ENCODE peak calls at places on chromosome 19, in four cellular contexts. T is mesendoderm; P is SK-N-SH; G is CD8-positive, alpha-beta T cell. J is an unnamed sample.

GRCh38 chr19:57648336-57649003 is 15.5 kb downstream of the ZNF211 start:
- DNase-seq in T (no peak), P (peak; percentile 23), G (no peak), J (no peak)

GRCh38 chr19:30066781-30067759 is 125.0 kb downstream of the URI1 start:
- DNase-seq in T (no peak), P (peak; percentile 18), G (no peak), J (no peak)

GRCh38 chr19:43441736-43442135 is 23.7 kb downstream of the LYPD3 start:
- DNase-seq in T (no peak), P (no peak), G (no peak), J (no peak)

GRCh38 chr19:55913643-55914268 is 18.4 kb downstream of the NLRP13 start:
- DNase-seq in T (no peak), P (peak; percentile 23), G (no peak), J (no peak)

GRCh38 chr19:40213882-40214570 is 4.2 kb downstream of the TTC9B start:
- DNase-seq in T (no peak), P (no peak), G (no peak), J (no peak)

GRCh38 chr19:17475541-17476115 is 5.3 kb downstream of the SLC27A1 start:
- DNase-seq in T (no peak), P (no peak), G (no peak), J (no peak)

GRCh38 chr19:54030895-54031586 is 32.7 kb downstream of the VSTM1 start:
- DNase-seq in T (peak; percentile 47), P (no peak), G (no peak), J (no peak)

GRCh38 chr19:31666126-31666525 is 316.9 kb upstream of the TSHZ3 start:
- DNase-seq in T (peak; percentile 67), P (no peak), G (no peak), J (no peak)

GRCh38 chr19:1622007-1622406 is 16.7 kb upstream of the UQCR11 start:
- DNase-seq in T (no peak), P (no peak), G (no peak), J (no peak)

GRCh38 chr19:42762782-42763181 is 2.7 kb downstream of the PSG8 start:
- DNase-seq in T (no peak), P (no peak), G (no peak), J (no peak)

GRCh38 chr19:19280561-19280960 is 7.5 kb upstream of the TM6SF2 start:
- DNase-seq in T (no peak), P (no peak), G (no peak), J (no peak)

GRCh38 chr19:16078759-16079707 is 2.7 kb downstream of the TPM4 start:
- DNase-seq in T (peak; percentile 76), P (peak; percentile 68), G (peak; percentile 54), J (peak; percentile 36)

GRCh38 chr19:6064703-6065073 is 45.6 kb downstream of the RFX2 start:
- DNase-seq in T (no peak), P (no peak), G (no peak), J (no peak)

GRCh38 chr19:6067975-6068374 is 42.3 kb downstream of the RFX2 start:
- DNase-seq in T (no peak), P (no peak), G (no peak), J (no peak)

GRCh38 chr19:6064016-6064702 is 46.1 kb downstream of the RFX2 start:
- DNase-seq in T (peak; percentile 83), P (no peak), G (no peak), J (no peak)

GRCh38 chr19:6066661-6067646 is 43.3 kb downstream of the RFX2 start:
- DNase-seq in T (peak; percentile 98), P (peak; percentile 90), G (no peak), J (peak; percentile 98)

GRCh38 chr19:6065685-6066365 is 44.5 kb downstream of the RFX2 start:
- DNase-seq in T (peak; percentile 91), P (no peak), G (peak; percentile 39), J (no peak)
- H3K4me1 ChIP-seq in T (peaks cover 3% of the 10 kb centered on the region), P (peaks cover 43% of the 10 kb centered on the region), G (peaks cover 28% of the 10 kb centered on the region), J (peaks cover 14% of the 10 kb centered on the region)

GRCh38 chr19:49398931-49399330 is 10.9 kb downstream of the KASH5 start:
- DNase-seq in T (no peak), P (no peak), G (no peak), J (no peak)
- H3K4me1 ChIP-seq in T (peaks cover 4% of the 10 kb centered on the region), P (no peaks in the 10 kb centered on the region), G (peaks cover 16% of the 10 kb centered on the region), J (peaks cover 43% of the 10 kb centered on the region)

GRCh38 chr19:49391581-49392399 is 3.7 kb downstream of the KASH5 start:
- DNase-seq in T (peak; percentile 90), P (peak; percentile 88), G (peak; percentile 72), J (peak; percentile 92)

GRCh38 chr19:49393871-49394270 is 5.8 kb downstream of the KASH5 start:
- DNase-seq in T (no peak), P (no peak), G (no peak), J (no peak)

GRCh38 chr19:49390131-49390977 is 2.3 kb downstream of the KASH5 start:
- DNase-seq in T (no peak), P (no peak), G (no peak), J (no peak)

GRCh38 chr19:49389406-49389805 is 1.4 kb downstream of the KASH5 start:
- DNase-seq in T (no peak), P (no peak), G (no peak), J (no peak)

GRCh38 chr19:49390978-49391304 is 2.9 kb downstream of the KASH5 start:
- DNase-seq in T (no peak), P (no peak), G (no peak), J (no peak)
- H3K4me1 ChIP-seq in T (no peaks in the 10 kb centered on the region), P (no peaks in the 10 kb centered on the region), G (peaks cover 16% of the 10 kb centered on the region), J (peaks cover 16% of the 10 kb centered on the region)

DNA sequence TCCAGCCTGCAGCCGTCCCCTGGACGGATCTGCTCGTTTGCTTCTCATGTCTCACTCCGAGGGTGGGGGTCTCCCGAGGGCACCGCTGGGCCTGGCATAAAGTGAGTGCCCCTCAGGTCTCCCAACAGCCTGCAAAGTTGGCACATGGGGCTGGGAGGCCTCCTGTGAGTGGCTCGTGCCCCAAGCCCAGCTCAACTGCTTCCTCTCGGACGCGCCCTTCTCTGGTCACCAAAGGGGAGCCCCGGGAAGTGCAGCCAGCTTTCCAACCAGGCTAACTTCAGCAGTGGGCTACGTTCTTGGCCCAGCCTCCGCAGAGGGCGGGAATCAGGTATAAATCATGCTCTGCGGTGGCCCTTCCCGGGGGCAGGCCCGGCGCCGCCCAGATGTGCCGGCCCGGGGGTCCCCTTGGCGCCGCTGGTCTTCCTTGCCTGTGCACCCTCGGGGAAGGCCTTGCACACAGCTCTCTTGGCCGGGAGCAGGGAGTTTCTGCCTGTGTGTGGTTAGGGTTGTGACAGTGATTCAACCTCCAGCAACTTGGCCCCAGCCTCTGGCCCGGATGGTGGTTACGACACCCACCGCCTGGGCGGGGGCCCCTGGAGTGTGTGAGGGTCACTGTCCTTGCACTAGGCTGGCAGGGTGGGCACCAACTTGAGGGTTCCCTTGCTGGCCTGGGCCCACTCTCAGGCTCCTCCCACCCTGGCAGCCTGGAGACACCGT is 20.7 kb downstream of the CEBPG start:
- DNase-seq in T (no peak), P (no peak), G (no peak), J (no peak)
- H3K4me1 ChIP-seq in T (no peaks in the 10 kb centered on the region), P (no peaks in the 10 kb centered on the region), G (no peaks in the 10 kb centered on the region), J (no peaks in the 10 kb centered on the region)

GRCh38 chr19:41344162-41344561 is 9.6 kb downstream of the TGFB1 start:
- DNase-seq in T (no peak), P (no peak), G (no peak), J (no peak)
- H3K4me1 ChIP-seq in T (no peaks in the 10 kb centered on the region), P (no peaks in the 10 kb centered on the region), G (peaks cover 48% of the 10 kb centered on the region), J (no peaks in the 10 kb centered on the region)

DNA sequence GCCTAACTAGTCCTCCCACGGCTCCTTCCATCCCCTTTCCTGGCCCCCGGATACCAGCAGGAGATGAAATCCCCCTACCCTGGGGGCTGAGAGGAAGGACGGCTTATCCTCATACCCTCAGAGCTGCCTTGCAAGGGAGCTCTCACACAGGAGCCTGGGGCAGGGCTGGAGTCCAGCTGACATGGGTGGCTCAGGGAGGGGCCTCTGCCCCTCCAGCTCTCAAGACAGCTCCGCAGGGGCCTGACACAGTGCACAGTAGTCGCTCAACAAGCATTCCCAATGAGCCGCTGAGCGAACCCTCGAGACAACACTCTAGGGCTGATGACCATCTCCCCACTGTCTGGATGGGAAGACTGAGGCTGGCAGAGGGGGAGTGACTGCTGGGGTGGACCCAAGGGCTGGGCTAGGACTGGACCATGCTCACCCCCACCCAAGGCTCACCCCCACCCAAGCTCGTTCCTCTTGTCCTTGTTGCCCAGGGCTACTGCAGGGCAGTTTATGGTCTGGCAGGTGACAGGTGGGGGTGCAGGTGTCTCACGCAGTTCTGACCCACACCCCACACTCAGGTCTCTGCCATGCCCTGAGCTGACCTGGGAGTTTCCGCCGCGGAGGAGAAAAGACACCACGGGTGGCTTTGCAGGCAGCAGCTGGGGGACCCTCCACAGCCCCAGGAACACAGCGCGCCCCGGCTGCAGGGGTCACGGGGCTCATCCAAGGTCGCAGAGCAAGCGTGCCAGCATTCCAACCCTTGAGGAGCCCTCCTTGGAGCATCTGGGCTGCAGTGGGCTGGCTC is 3.9 kb downstream of the ZBTB7A start:
- DNase-seq in T (no peak), P (no peak), G (no peak), J (no peak)
- H3K4me1 ChIP-seq in T (no peaks in the 10 kb centered on the region), P (peaks cover 6% of the 10 kb centered on the region), G (peaks cover 63% of the 10 kb centered on the region), J (peaks cover 11% of the 10 kb centered on the region)

J was measured in neural progenitor cell.